ENCODE peak calls at places on chromosome 1, in eight cellular contexts. F is GM13976; W is AG08396; L is HAP-1; X is left ventricle myocardium inferior; A is GM10248; M is CD8-positive, alpha-beta T cell; R is stimulated activated effector memory CD8-positive, alpha-beta T cell treated with anti-CD3 and anti-CD28 coated beads, Interleukin-12 subunit alpha, Interleukin-12 subunit beta, amount 100 ng/mL, for 72 hours. Z is an unnamed sample.

GRCh38 chr1:162026906-162027305 is 3.2 kb upstream of the OLFML2B start:
- DNase-seq in F (no peak), A (no peak), L (no peak), M (no peak), R (no peak), W (no peak), X (no peak), Z (no peak)

GRCh38 chr1:169235568-169235967 is 129.1 kb downstream of the ATP1B1 start:
- DNase-seq in F (no peak), X (no peak), A (no peak), R (no peak), M (no peak), L (no peak), W (no peak), Z (no peak)

GRCh38 chr1:79633456-79633855 is 626.9 kb upstream of the ADGRL4 start:
- DNase-seq in A (no peak), X (no peak), L (no peak), M (no peak), W (peak), F (no peak), R (no peak), Z (no peak)

GRCh38 chr1:18575620-18576019 is 55.0 kb upstream of the PAX7 start:
- DNase-seq in L (no peak), A (peak), F (peak), W (peak), M (peak), R (peak), X (peak), Z (peak)

GRCh38 chr1:230171337-230172015 is 104.4 kb downstream of the GALNT2 start:
- DNase-seq in M (no peak), R (no peak), F (no peak), W (peak), X (no peak), A (no peak), L (no peak), Z (no peak)

GRCh38 chr1:208757846-208758245 is 513.7 kb upstream of the PLXNA2 start:
- DNase-seq in A (no peak), F (no peak), L (no peak), X (no peak), R (no peak), M (no peak), W (peak), Z (no peak)

GRCh38 chr1:225418598-225418997 is 9.2 kb downstream of the LBR start:
- DNase-seq in W (no peak), X (no peak), F (no peak), M (no peak), R (no peak), A (no peak), L (no peak), Z (no peak)

GRCh38 chr1:81834921-81835698 is 34.4 kb downstream of the ADGRL2 start:
- DNase-seq in A (no peak), X (peak), M (no peak), F (no peak), W (no peak), L (peak), R (no peak), Z (no peak)

GRCh38 chr1:29256979-29257804 is 20.9 kb downstream of the PTPRU start:
- DNase-seq in R (no peak), W (no peak), M (no peak), A (no peak), F (no peak), L (no peak), X (no peak), Z (no peak)

GRCh38 chr1:24294757-24295371 is 24.3 kb upstream of the GRHL3 start:
- DNase-seq in W (peak), R (no peak), F (no peak), A (no peak), X (no peak), M (no peak), L (peak), Z (no peak)

GRCh38 chr1:93692983-93693591 is 11.4 kb upstream of the BCAR3 start:
- DNase-seq in M (no peak), L (no peak), R (peak), F (peak), W (peak), X (no peak), A (peak), Z (peak)

Z was measured in HCT116.